ENCODE peak calls at places on chromosomes 12 and 14, in eight cellular contexts. E is GM23338, D is upper lobe of right lung, Y is ascending aorta, Q is WERI-Rb-1, N is heart left ventricle, H is left lung, I is vagina. R is an unnamed sample. For H3K27me3, the result is how much of the 10 kb centered on the place peaks cover.

GRCh38 chr12:100375023-100375737 is 18.3 kb downstream of the SLC17A8 start:
- DNase-seq in Y (no peak), I (no peak), E (peak), Q (no peak), D (peak), H (no peak), N (peak), R (no peak)

GRCh38 chr12:31585271-31585670 is 5.7 kb downstream of the DENND5B start:
- DNase-seq in E (no peak), Y (no peak), D (no peak), Q (no peak), I (no peak), N (no peak), H (no peak), R (no peak)

GRCh38 chr14:99564256-99564902 is 39.6 kb downstream of the CCDC85C start:
- DNase-seq in I (no peak), E (no peak), H (no peak), Q (no peak), D (no peak), Y (no peak), N (peak), R (no peak)

GRCh38 chr14:81990312-81990761 is 456.7 kb upstream of the SEL1L start:
- DNase-seq in I (no peak), H (no peak), D (no peak), Y (peak), Q (peak), N (no peak), E (peak), R (peak)

GRCh38 chr14:55568618-55569017 is 11.4 kb upstream of the KTN1 start:
- DNase-seq in I (no peak), H (no peak), N (no peak), Y (no peak), D (no peak), Q (no peak), E (no peak), R (no peak)

GRCh38 chr12:111361717-111362576 is 6.9 kb downstream of the PHETA1 start:
- DNase-seq in H (peak), D (peak), I (no peak), N (peak), Q (peak), Y (no peak), E (no peak), R (no peak)

GRCh38 chr12:76402259-76402658 is 54.0 kb upstream of the BBS10 start:
- DNase-seq in Y (no peak), E (no peak), D (no peak), N (no peak), H (no peak), I (no peak), Q (no peak), R (no peak)

GRCh38 chr12:12436831-12437345 is 80.0 kb downstream of the BORCS5 start:
- DNase-seq in Q (no peak), D (no peak), I (no peak), Y (no peak), E (no peak), H (no peak), N (no peak), R (no peak)

GRCh38 chr12:127194176-127194575 is 1072.8 kb upstream of the TMEM132C start:
- DNase-seq in Q (no peak), E (no peak), I (no peak), H (no peak), N (no peak), Y (no peak), D (no peak), R (no peak)

GRCh38 chr14:53971501-53971900 is 14.9 kb upstream of the BMP4 start:
- DNase-seq in H (no peak), I (no peak), N (no peak), Q (no peak), Y (no peak), D (no peak), E (no peak), R (no peak)

GRCh38 chr12:42284876-42285275 is 41.0 kb downstream of the ZCRB1 start:
- DNase-seq in N (no peak), D (no peak), I (no peak), H (no peak), Q (no peak), E (no peak), Y (no peak), R (no peak)

GRCh38 chr12:996881-997280 is 5.9 kb downstream of the ERC1 start:
- DNase-seq in Q (no peak), H (no peak), E (no peak), I (no peak), N (no peak), D (no peak), Y (no peak), R (no peak)

GRCh38 chr12:122081697-122082221 is 3.2 kb downstream of the MLXIP start:
- DNase-seq in Q (no peak), N (peak), D (peak), H (peak), E (no peak), I (no peak), Y (no peak), R (peak)

GRCh38 chr12:125140918-125141573 is 75.8 kb downstream of the AACS start:
- DNase-seq in N (no peak), Q (no peak), Y (no peak), H (no peak), I (no peak), D (no peak), E (no peak), R (no peak)

GRCh38 chr14:96176811-96177211 is 27.8 kb upstream of the BDKRB2 start:
- DNase-seq in E (no peak), H (no peak), Q (no peak), Y (peak), I (no peak), D (no peak), N (peak), R (no peak)

GRCh38 chr12:28908646-28909045 is 240.4 kb upstream of the FAR2 start:
- DNase-seq in N (no peak), I (no peak), Y (no peak), E (no peak), H (no peak), D (no peak), Q (no peak), R (no peak)

GRCh38 chr12:5710260-5710878 is 234.7 kb downstream of the ANO2 start:
- DNase-seq in E (no peak), I (no peak), D (no peak), Y (peak), N (no peak), Q (no peak), H (no peak), R (no peak)

GRCh38 chr14:20799955-20800544 is 2.6 kb downstream of the RNASE1 start:
- DNase-seq in Q (no peak), I (no peak), N (peak), Y (peak), D (peak), E (peak), H (no peak), R (no peak)

GRCh38 chr12:93102289-93102688 is 173.2 kb upstream of the EEA1 start:
- DNase-seq in Q (no peak), Y (no peak), D (no peak), H (no peak), I (no peak), E (no peak), N (no peak), R (no peak)

GRCh38 chr12:43029971-43030370 is 440.4 kb upstream of the PRICKLE1 start:
- DNase-seq in I (no peak), H (no peak), D (no peak), E (no peak), Y (no peak), Q (no peak), N (no peak), R (no peak)

GRCh38 chr12:14238224-14238792 is 127.2 kb upstream of the ATF7IP start:
- DNase-seq in N (no peak), I (no peak), Y (no peak), Q (no peak), D (no peak), H (no peak), E (peak), R (no peak)

GRCh38 chr14:52443506-52443905 is 108.8 kb downstream of the TXNDC16 start:
- DNase-seq in Y (no peak), H (no peak), E (no peak), D (no peak), I (no peak), Q (no peak), N (no peak), R (no peak)

GRCh38 chr14:66944872-66945271 is 244.4 kb upstream of the GARIN2 start:
- DNase-seq in N (no peak), H (no peak), Y (no peak), Q (no peak), D (no peak), E (peak), I (no peak), R (no peak)

GRCh38 chr12:56261503-56262230 is 3.5 kb upstream of the ANKRD52 start:
- DNase-seq in H (no peak), N (no peak), D (no peak), I (no peak), Y (no peak), Q (no peak), E (no peak), R (no peak)

GRCh38 chr14:36934304-36934703 is 238.1 kb downstream of the SLC25A21 start:
- DNase-seq in N (no peak), Y (no peak), E (no peak), Q (no peak), D (no peak), I (no peak), H (no peak), R (no peak)

GRCh38 chr12:104285740-104286537 is 17.6 kb upstream of the EID3 start:
- DNase-seq in N (no peak), I (no peak), Y (no peak), E (no peak), D (peak), Q (no peak), H (no peak), R (no peak)

GRCh38 chr14:104342435-104343293 is 204.3 kb downstream of the KIF26A start:
- DNase-seq in N (no peak), D (peak), I (no peak), Y (peak), H (peak), Q (no peak), E (peak), R (no peak)

GRCh38 chr12:24595652-24596235 is 353.2 kb downstream of the BCAT1 start:
- DNase-seq in E (peak), I (no peak), H (no peak), N (no peak), Q (no peak), Y (no peak), D (no peak), R (no peak)

GRCh38 chr12:81274619-81275018 is 196.7 kb downstream of the ACSS3 start:
- DNase-seq in H (no peak), D (no peak), N (no peak), I (no peak), E (no peak), Q (no peak), Y (no peak), R (no peak)

GRCh38 chr12:131816495-131816894 is 11.7 kb upstream of the MMP17 start:
- DNase-seq in Y (no peak), H (no peak), I (no peak), N (no peak), D (no peak), E (no peak), Q (no peak), R (no peak)

GRCh38 chr12:105409881-105410471 is 79.5 kb downstream of the C12orf75 start:
- DNase-seq in N (peak), E (no peak), I (no peak), H (no peak), Q (no peak), Y (peak), D (no peak), R (no peak)

GRCh38 chr12:65741662-65742480 is 82.4 kb upstream of the HMGA2 start:
- DNase-seq in N (peak), D (no peak), Y (no peak), I (no peak), E (peak), Q (peak), H (peak), R (no peak)

GRCh38 chr12:27779416-27779815 is 617 bp upstream of the KLHL42 start:
- DNase-seq in E (peak), D (no peak), I (no peak), N (no peak), Y (peak), H (no peak), Q (peak), R (peak)

GRCh38 chr12:113649256-113649830 is 177.7 kb upstream of the LHX5 start:
- DNase-seq in I (no peak), E (no peak), D (no peak), Q (no peak), H (no peak), N (no peak), Y (no peak), R (no peak)

GRCh38 chr12:27974735-27975221 is 2.2 kb upstream of the PTHLH start:
- DNase-seq in Q (no peak), E (no peak), N (no peak), Y (no peak), H (no peak), I (no peak), D (no peak), R (no peak)

GRCh38 chr12:104108755-104109445 is 29.1 kb downstream of the NFYB start:
- DNase-seq in N (peak), I (no peak), D (peak), E (peak), Y (peak), Q (peak), H (peak), R (peak)

DNA sequence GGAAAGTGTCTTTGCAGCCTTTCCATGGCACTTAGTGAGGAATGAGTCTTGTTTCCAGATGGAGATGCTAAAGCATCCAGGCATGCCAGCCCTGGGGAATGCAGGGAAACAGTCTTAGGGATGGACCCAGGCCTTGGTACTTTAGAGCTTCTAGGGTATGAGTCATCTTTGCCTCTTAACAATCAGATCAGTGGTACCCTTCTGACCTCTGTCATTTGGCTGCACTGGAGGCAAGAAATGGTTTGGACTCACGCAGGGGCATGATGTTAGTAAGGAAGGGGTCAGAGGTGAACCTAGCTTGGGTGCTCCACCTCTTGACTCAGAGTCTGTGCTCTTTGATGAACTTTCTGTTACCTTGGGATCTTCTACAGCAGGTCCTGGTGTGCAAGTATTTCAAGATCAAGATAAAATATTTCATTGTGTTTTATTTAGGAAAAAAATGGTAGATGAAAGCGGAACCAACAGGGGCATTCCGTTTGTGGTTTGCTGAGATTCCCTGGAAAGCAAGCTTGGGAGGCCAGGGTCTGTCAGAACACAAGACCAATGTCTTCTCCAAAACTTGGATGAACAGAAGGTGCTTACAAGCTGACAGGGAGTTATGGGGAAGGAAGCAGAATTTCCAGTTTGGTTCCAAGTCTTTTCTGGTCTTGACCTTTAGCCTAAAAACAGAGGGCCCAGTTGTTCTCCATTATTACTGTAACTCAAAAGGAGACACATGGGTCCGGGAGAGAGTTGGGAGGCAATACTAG is 216.2 kb downstream of the ZFP36L1 start:
- DNase-seq in D (no peak), Y (no peak), I (no peak), H (no peak), N (no peak), Q (no peak), E (no peak), R (no peak)
- H3K27ac ChIP-seq in D (peak), Y (no peak), I (no peak), H (peak), N (peak), Q (no peak), E (no peak), R (no peak)

GRCh38 chr12:107057071-107057834 is 36.1 kb downstream of the CRY1 start:
- DNase-seq in H (no peak), Q (no peak), Y (no peak), D (no peak), E (no peak), I (no peak), N (no peak), R (no peak)
- TF ChIP-seq CTCF in H (no peak), Q (no peak), Y (no peak), D (no peak), E (no peak), I (no peak), N (no peak), R (no peak)

GRCh38 chr12:123958876-123959275 is 13.8 kb downstream of the CCDC92 start:
- DNase-seq in N (no peak), E (no peak), Y (no peak), H (no peak), I (no peak), D (no peak), Q (no peak), R (no peak)
- H3K27me3 ChIP-seq in N (under half), E (half or more), Y (under half), H (under half), I (under half), D (under half), Q (under half), R (under half)

GRCh38 chr14:32784408-32784807 is 154.3 kb upstream of the NPAS3 start:
- DNase-seq in D (no peak), H (no peak), E (no peak), I (no peak), N (no peak), Y (no peak), Q (no peak), R (no peak)
- H3K27ac ChIP-seq in D (no peak), H (no peak), E (no peak), I (no peak), N (no peak), Y (no peak), Q (no peak), R (no peak)

DNA sequence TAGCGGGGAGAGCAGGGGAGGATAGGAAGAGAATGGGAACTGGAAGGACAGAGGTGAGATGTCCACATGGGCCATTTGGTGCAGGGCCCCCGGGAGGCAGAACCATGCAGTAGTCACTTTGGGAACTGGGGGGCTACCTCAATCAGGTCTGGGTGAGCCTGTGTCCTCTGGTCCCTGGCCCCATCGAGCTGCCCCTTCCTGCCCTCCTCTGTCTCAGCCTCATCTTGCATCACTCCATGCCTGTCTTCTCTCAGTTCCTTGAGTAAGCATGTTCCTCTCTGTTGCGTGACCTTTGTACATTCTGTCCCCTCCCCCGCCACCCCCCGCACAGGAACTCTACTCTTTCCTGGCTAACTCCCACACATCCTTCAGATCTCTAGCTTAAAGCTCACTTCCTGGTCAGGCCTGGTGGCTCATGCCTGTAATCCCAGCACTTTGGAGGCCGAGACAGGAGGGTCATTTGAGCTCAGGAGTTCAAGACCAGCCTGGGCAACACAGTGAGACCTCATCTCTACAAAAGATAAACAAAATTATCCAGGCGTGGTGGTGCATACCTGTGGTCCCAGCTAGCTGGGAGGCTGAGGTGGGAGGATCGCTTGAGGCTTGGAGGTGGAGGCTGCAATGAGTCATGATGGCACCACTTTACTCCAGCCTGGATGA is 23.2 kb downstream of the FOS start:
- DNase-seq in N (peak), Q (no peak), Y (peak), D (peak), I (no peak), H (no peak), E (no peak), R (no peak)
- TF ChIP-seq CTCF in N (no peak), Q (no peak), Y (no peak), D (no peak), I (no peak), H (no peak), E (no peak), R (no peak)

GRCh38 chr12:79949098-79949497 is 14.2 kb upstream of the PPP1R12A start:
- DNase-seq in Q (no peak), D (no peak), I (no peak), H (no peak), N (no peak), E (no peak), Y (no peak), R (no peak)
- H3K27me3 ChIP-seq in Q (under half), D (under half), I (under half), H (under half), N (under half), E (under half), Y (under half), R (under half)

GRCh38 chr14:30681752-30682355 is 59.7 kb downstream of the SCFD1 start:
- DNase-seq in N (no peak), E (peak), Q (no peak), H (no peak), Y (no peak), D (no peak), I (no peak), R (no peak)
- H3K27ac ChIP-seq in N (no peak), E (no peak), Q (no peak), H (no peak), Y (no peak), D (no peak), I (no peak), R (no peak)